ENCODE peak calls at places on chromosomes 16 and 17, in four cellular contexts. One of them, this sample, is unnamed. For H3K27me3, the result is how much of the 10 kb centered on the place peaks cover.

GRCh38 chr16:69340095-69340644 is 598 bp downstream of the NIP7 start:
- DNase-seq in mesendoderm: peak
- DNase-seq in H1: no peak
- DNase-seq in H9: no peak
- DNase-seq in this sample: peak

GRCh38 chr17:81842725-81843504 is 8.1 kb upstream of the PPP1R27 start:
- DNase-seq in mesendoderm: no peak
- DNase-seq in H1: no peak
- DNase-seq in H9: no peak
- DNase-seq in this sample: no peak

GRCh38 chr16:79982862-79983261 is 382.3 kb upstream of the MAF start:
- DNase-seq in mesendoderm: no peak
- DNase-seq in H1: no peak
- DNase-seq in H9: no peak
- DNase-seq in this sample: no peak

GRCh38 chr17:17440938-17441730 is 35.7 kb upstream of the MED9 start:
- DNase-seq in mesendoderm: no peak
- DNase-seq in H1: no peak
- DNase-seq in H9: no peak
- DNase-seq in this sample: no peak

GRCh38 chr17:75652934-75653549 is 13.9 kb downstream of the RECQL5 start:
- DNase-seq in mesendoderm: peak
- DNase-seq in H1: no peak
- DNase-seq in H9: peak
- DNase-seq in this sample: peak

GRCh38 chr16:63921737-63922136 is 1200.1 kb downstream of the CDH11 start:
- DNase-seq in mesendoderm: no peak
- DNase-seq in H1: no peak
- DNase-seq in H9: no peak
- DNase-seq in this sample: no peak

GRCh38 chr16:16029431-16030011 is 80.1 kb downstream of the ABCC1 start:
- DNase-seq in mesendoderm: no peak
- DNase-seq in H1: no peak
- DNase-seq in H9: no peak
- DNase-seq in this sample: peak

GRCh38 chr16:4494746-4495490 is 18.7 kb downstream of the HMOX2 start:
- DNase-seq in mesendoderm: peak
- DNase-seq in H1: no peak
- DNase-seq in H9: no peak
- DNase-seq in this sample: peak

GRCh38 chr16:14549789-14550153 is 80.3 kb downstream of the PARN start:
- DNase-seq in mesendoderm: no peak
- DNase-seq in H1: no peak
- DNase-seq in H9: no peak
- DNase-seq in this sample: no peak

GRCh38 chr17:64097196-64097936 is 32.6 kb downstream of the ERN1 start:
- DNase-seq in mesendoderm: no peak
- DNase-seq in H1: no peak
- DNase-seq in H9: no peak
- DNase-seq in this sample: peak

GRCh38 chr16:50185005-50185505 is 31.9 kb downstream of the TENT4B start:
- DNase-seq in mesendoderm: no peak
- DNase-seq in H1: no peak
- DNase-seq in H9: no peak
- DNase-seq in this sample: peak

GRCh38 chr16:75244844-75245758 is 6.3 kb downstream of the BCAR1 start:
- DNase-seq in mesendoderm: peak
- DNase-seq in H1: peak
- DNase-seq in H9: peak
- DNase-seq in this sample: peak

GRCh38 chr17:75844530-75845057 is 390 bp upstream of the UNC13D start:
- DNase-seq in mesendoderm: peak
- DNase-seq in H1: no peak
- DNase-seq in H9: no peak
- DNase-seq in this sample: no peak

GRCh38 chr16:12961621-12962020 is 60.2 kb downstream of the SHISA9 start:
- DNase-seq in mesendoderm: no peak
- DNase-seq in H1: no peak
- DNase-seq in H9: no peak
- DNase-seq in this sample: no peak

GRCh38 chr16:68009157-68009735 is 6.5 kb downstream of the DPEP2NB start:
- DNase-seq in mesendoderm: no peak
- DNase-seq in H1: no peak
- DNase-seq in H9: peak
- DNase-seq in this sample: no peak

GRCh38 chr17:31907342-31907975 is 6.0 kb upstream of the UTP6 start:
- DNase-seq in mesendoderm: peak
- DNase-seq in H1: no peak
- DNase-seq in H9: no peak
- DNase-seq in this sample: peak

GRCh38 chr16:17348042-17348783 is 122.5 kb downstream of the XYLT1 start:
- DNase-seq in mesendoderm: no peak
- DNase-seq in H1: no peak
- DNase-seq in H9: no peak
- DNase-seq in this sample: no peak

GRCh38 chr16:57720142-57720575 is 15.4 kb upstream of the KATNB1 start:
- DNase-seq in mesendoderm: peak
- DNase-seq in H1: no peak
- DNase-seq in H9: peak
- DNase-seq in this sample: peak

GRCh38 chr17:56779306-56779705 is 54.4 kb downstream of the C17orf67 start:
- DNase-seq in mesendoderm: no peak
- DNase-seq in H1: no peak
- DNase-seq in H9: no peak
- DNase-seq in this sample: no peak

GRCh38 chr16:30351586-30352419 is 3.3 kb downstream of the CD2BP2 start:
- DNase-seq in mesendoderm: no peak
- DNase-seq in H1: no peak
- DNase-seq in H9: no peak
- DNase-seq in this sample: peak

GRCh38 chr17:19307521-19307920 is 55.0 kb downstream of the B9D1 start:
- DNase-seq in mesendoderm: no peak
- DNase-seq in H1: no peak
- DNase-seq in H9: no peak
- DNase-seq in this sample: no peak

GRCh38 chr16:75627856-75628255 is 4.8 kb upstream of the ADAT1 start:
- DNase-seq in mesendoderm: no peak
- DNase-seq in H1: no peak
- DNase-seq in H9: no peak
- DNase-seq in this sample: peak

GRCh38 chr16:79593074-79593531 is 7.4 kb downstream of the MAF start:
- DNase-seq in mesendoderm: no peak
- DNase-seq in H1: no peak
- DNase-seq in H9: no peak
- DNase-seq in this sample: no peak

GRCh38 chr16:21302454-21302853 is 24.4 kb upstream of the CRYM start:
- DNase-seq in mesendoderm: peak
- DNase-seq in H1: no peak
- DNase-seq in H9: no peak
- DNase-seq in this sample: peak

GRCh38 chr16:72094266-72094610 is 591 bp downstream of the DHX38 start:
- DNase-seq in mesendoderm: peak
- DNase-seq in H1: no peak
- DNase-seq in H9: no peak
- DNase-seq in this sample: no peak

GRCh38 chr16:85365120-85365519 is 248.0 kb upstream of the GSE1 start:
- DNase-seq in mesendoderm: no peak
- DNase-seq in H1: no peak
- DNase-seq in H9: peak
- DNase-seq in this sample: no peak

GRCh38 chr16:3501783-3502400 is 1.1 kb downstream of the CLUAP1 start:
- DNase-seq in mesendoderm: no peak
- DNase-seq in H1: no peak
- DNase-seq in H9: no peak
- DNase-seq in this sample: no peak

GRCh38 chr17:78075011-78075410 is 53.5 kb downstream of the TMC6 start:
- DNase-seq in mesendoderm: no peak
- DNase-seq in H1: no peak
- DNase-seq in H9: no peak
- DNase-seq in this sample: no peak

GRCh38 chr17:77628035-77628434 is 330.5 kb upstream of the TNRC6C start:
- DNase-seq in mesendoderm: no peak
- DNase-seq in H1: no peak
- DNase-seq in H9: no peak
- DNase-seq in this sample: no peak

GRCh38 chr17:40069751-40070643 is 7.2 kb downstream of the THRA start:
- DNase-seq in mesendoderm: no peak
- DNase-seq in H1: no peak
- DNase-seq in H9: peak
- DNase-seq in this sample: peak

GRCh38 chr16:2468142-2468724 is 2.9 kb upstream of the NTN3 start:
- DNase-seq in mesendoderm: peak
- DNase-seq in H1: no peak
- DNase-seq in H9: no peak
- DNase-seq in this sample: peak
- H3K27me3 ChIP-seq in mesendoderm: under half
- H3K27me3 ChIP-seq in H1: under half
- H3K27me3 ChIP-seq in H9: under half
- H3K27me3 ChIP-seq in this sample: under half

GRCh38 chr16:9123871-9124270 is 32.4 kb downstream of the HAPSTR1 start:
- DNase-seq in mesendoderm: no peak
- DNase-seq in H1: no peak
- DNase-seq in H9: no peak
- DNase-seq in this sample: no peak

GRCh38 chr16:9123401-9123800 is 32.0 kb downstream of the HAPSTR1 start:
- DNase-seq in mesendoderm: no peak
- DNase-seq in H1: no peak
- DNase-seq in H9: no peak
- DNase-seq in this sample: no peak

GRCh38 chr16:9122969-9123368 is 31.5 kb downstream of the HAPSTR1 start:
- DNase-seq in mesendoderm: no peak
- DNase-seq in H1: no peak
- DNase-seq in H9: no peak
- DNase-seq in this sample: no peak

GRCh38 chr16:9124444-9124843 is 33.0 kb downstream of the HAPSTR1 start:
- DNase-seq in mesendoderm: no peak
- DNase-seq in H1: no peak
- DNase-seq in H9: no peak
- DNase-seq in this sample: no peak

GRCh38 chr16:9122342-9122741 is 30.9 kb downstream of the HAPSTR1 start:
- DNase-seq in mesendoderm: no peak
- DNase-seq in H1: no peak
- DNase-seq in H9: no peak
- DNase-seq in this sample: no peak
- H3K56ac ChIP-seq in mesendoderm: no peak
- H3K56ac ChIP-seq in H1: no peak
- H3K56ac ChIP-seq in H9: no peak
- H3K56ac ChIP-seq in this sample: no peak

GRCh38 chr17:50763716-50764450 is 3.4 kb downstream of the ANKRD40CL start:
- DNase-seq in mesendoderm: peak
- DNase-seq in H1: no peak
- DNase-seq in H9: no peak
- DNase-seq in this sample: no peak

GRCh38 chr17:50758989-50759544 is 8.3 kb downstream of the ANKRD40CL start:
- DNase-seq in mesendoderm: no peak
- DNase-seq in H1: no peak
- DNase-seq in H9: no peak
- DNase-seq in this sample: no peak

GRCh38 chr17:50764860-50765259 is 2.5 kb downstream of the ANKRD40CL start:
- DNase-seq in mesendoderm: no peak
- DNase-seq in H1: no peak
- DNase-seq in H9: no peak
- DNase-seq in this sample: no peak

GRCh38 chr17:50765454-50766221 is 1.7 kb downstream of the ANKRD40CL start:
- DNase-seq in mesendoderm: no peak
- DNase-seq in H1: no peak
- DNase-seq in H9: no peak
- DNase-seq in this sample: no peak

GRCh38 chr17:50762177-50762576 is 5.1 kb downstream of the ANKRD40CL start:
- DNase-seq in mesendoderm: no peak
- DNase-seq in H1: no peak
- DNase-seq in H9: no peak
- DNase-seq in this sample: no peak
- H3K27me3 ChIP-seq in mesendoderm: under half
- H3K27me3 ChIP-seq in H1: under half
- H3K27me3 ChIP-seq in H9: under half
- H3K27me3 ChIP-seq in this sample: under half

GRCh38 chr16:88316941-88317618 is 65.7 kb upstream of the ZNF469 start:
- DNase-seq in mesendoderm: no peak
- DNase-seq in H1: no peak
- DNase-seq in H9: no peak
- DNase-seq in this sample: no peak
- H3K56ac ChIP-seq in mesendoderm: no peak
- H3K56ac ChIP-seq in H1: no peak
- H3K56ac ChIP-seq in H9: no peak
- H3K56ac ChIP-seq in this sample: no peak

DNA sequence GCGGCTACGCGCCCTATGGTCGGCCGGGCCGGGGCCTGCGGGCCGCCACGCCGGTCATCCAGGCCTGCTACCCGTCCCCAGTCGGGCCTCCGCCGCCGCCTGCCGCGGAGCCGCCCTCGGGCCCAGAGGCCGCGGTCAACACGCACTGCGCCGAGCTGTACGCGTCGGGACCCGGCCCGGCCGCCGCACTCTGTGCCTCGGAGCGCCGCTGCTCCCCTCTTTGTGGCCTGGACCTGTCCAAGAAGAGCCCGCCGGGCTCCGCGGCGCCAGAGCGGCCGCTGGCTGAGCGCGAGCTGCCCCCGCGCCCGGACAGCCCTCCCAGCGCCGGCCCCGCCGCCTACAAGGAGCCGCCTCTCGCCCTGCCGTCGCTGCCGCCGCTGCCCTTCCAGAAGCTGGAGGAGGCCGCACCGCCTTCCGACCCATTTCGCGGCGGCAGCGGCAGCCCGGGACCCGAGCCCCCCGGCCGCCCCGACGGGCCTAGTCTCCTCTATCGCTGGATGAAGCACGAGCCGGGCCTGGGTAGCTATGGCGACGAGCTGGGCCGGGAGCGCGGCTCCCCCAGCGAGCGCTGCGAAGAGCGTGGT is 2.3 kb downstream of the HIC1 start:
- DNase-seq in mesendoderm: peak
- DNase-seq in H1: no peak
- DNase-seq in H9: no peak
- DNase-seq in this sample: no peak
- H3K27me3 ChIP-seq in mesendoderm: under half
- H3K27me3 ChIP-seq in H1: half or more
- H3K27me3 ChIP-seq in H9: under half
- H3K27me3 ChIP-seq in this sample: under half

This sample was measured in IMR-90.